ENCODE peak calls at places on chromosomes 2 and 18, in five cellular contexts. G is nephron progenitor cell; M is stimulated activated CD4-positive, alpha-beta T cell treated with anti-CD3 and anti-CD28 coated beads, Interleukin-2, amount 100 ng/mL, for 48 hours; O is activated gamma-delta T cell treated with Interleukin-2 at 50 U/mL for 16 hours; D is lung microvascular endothelial cell. T is an unnamed sample.

GRCh38 chr18:5970032-5970431 is 74.7 kb upstream of the TMEM200C start:
- DNase-seq in D (no peak), O (no peak), M (no peak), G (no peak), T (no peak)

GRCh38 chr2:162344617-162344950 is 652 bp downstream of the GCA start:
- DNase-seq in D (no peak), M (no peak), O (no peak), G (no peak), T (no peak)

GRCh38 chr2:236536727-236537398 is 32.8 kb upstream of the ACKR3 start:
- DNase-seq in O (peak; percentile 63), G (no peak), D (no peak), M (peak; percentile 26), T (peak; percentile 40)

GRCh38 chr18:39951321-39951720 is 2003.7 kb upstream of the PIK3C3 start:
- DNase-seq in D (peak; percentile 10), M (no peak), G (no peak), O (no peak), T (no peak)

GRCh38 chr2:88091943-88092342 is 24.3 kb downstream of the SMYD1 start:
- DNase-seq in G (no peak), O (no peak), M (no peak), D (no peak), T (no peak)

GRCh38 chr2:9364791-9365497 is 58.4 kb downstream of the ITGB1BP1 start:
- DNase-seq in G (no peak), M (no peak), O (no peak), D (peak; percentile 50), T (no peak)

GRCh38 chr2:65663831-65664407 is 231.5 kb upstream of the SPRED2 start:
- DNase-seq in G (no peak), M (no peak), O (no peak), D (no peak), T (no peak)

GRCh38 chr2:220365023-220365422 is 737.6 kb downstream of the SLC4A3 start:
- DNase-seq in G (no peak), O (no peak), D (no peak), M (no peak), T (no peak)

GRCh38 chr2:128026422-128027277 is 1.2 kb downstream of the SAP130 start:
- DNase-seq in M (no peak), O (no peak), D (peak; percentile 9), G (no peak), T (no peak)

GRCh38 chr2:127577503-127577902 is 42.0 kb downstream of the MYO7B start:
- DNase-seq in G (no peak), D (no peak), O (no peak), M (no peak), T (no peak)

GRCh38 chr2:232476791-232477190 is 10.8 kb downstream of the ECEL1 start:
- DNase-seq in D (no peak), M (no peak), O (no peak), G (no peak), T (no peak)

GRCh38 chr2:36582556-36583350 is 15.2 kb downstream of the FEZ2 start:
- DNase-seq in O (no peak), D (no peak), G (no peak), M (no peak), T (no peak)

GRCh38 chr2:166382-166781 is 97.5 kb downstream of the SH3YL1 start:
- DNase-seq in M (no peak), O (no peak), D (no peak), G (no peak), T (no peak)

GRCh38 chr2:33704352-33704751 is 105.3 kb upstream of the FAM98A start:
- DNase-seq in M (no peak), D (peak; percentile 51), O (no peak), G (no peak), T (no peak)

GRCh38 chr2:70887550-70888229 is 48.0 kb upstream of the ATP6V1B1 start:
- DNase-seq in G (peak; percentile 78), D (no peak), O (no peak), M (no peak), T (no peak)

GRCh38 chr2:183207110-183207509 is 82.9 kb downstream of the NUP35 start:
- DNase-seq in O (no peak), G (no peak), D (no peak), M (no peak), T (no peak)

GRCh38 chr2:189175869-189176431 is 3.6 kb downstream of the COL5A2 start:
- DNase-seq in O (no peak), G (no peak), M (no peak), D (no peak), T (no peak)

GRCh38 chr2:85504434-85505261 is 34.3 kb upstream of the MAT2A start:
- DNase-seq in O (no peak), G (no peak), D (peak; percentile 98), M (no peak), T (no peak)

GRCh38 chr2:86313341-86313740 is 24.1 kb downstream of the REEP1 start:
- DNase-seq in G (no peak), D (no peak), M (no peak), O (no peak), T (no peak)

GRCh38 chr2:19607931-19608762 is 249.7 kb upstream of the OSR1 start:
- DNase-seq in G (no peak), D (peak; percentile 14), O (no peak), M (no peak), T (no peak)

T was measured in CD8-positive, alpha-beta memory T cell.